ENCODE peak calls at places on chromosome 1, in eight cellular contexts. X, Y, S, D, C, A, R and Q are unnamed samples.

GRCh38 chr1:41327383-41327999 is 33.7 kb upstream of the FOXO6 start:
- DNase-seq in X (no peak), Y (no peak), S (no peak), D (no peak), C (no peak), A (no peak), R (no peak), Q (no peak)

GRCh38 chr1:2109581-2110021 is 59.4 kb downstream of the PRKCZ start:
- DNase-seq in X (no peak), Y (no peak), S (no peak), D (no peak), C (no peak), A (no peak), R (no peak), Q (no peak)

GRCh38 chr1:10507111-10507879 is 32.5 kb downstream of the PEX14 start:
- DNase-seq in X (peak), Y (peak), S (peak), D (no peak), C (peak), A (peak), R (peak), Q (peak)

GRCh38 chr1:45442272-45442671 is 48.7 kb downstream of the TESK2 start:
- DNase-seq in X (peak), Y (no peak), S (peak), D (no peak), C (no peak), A (no peak), R (no peak), Q (peak)

GRCh38 chr1:210428696-210429095 is 100.0 kb downstream of the HHAT start:
- DNase-seq in X (no peak), Y (no peak), S (no peak), D (no peak), C (no peak), A (no peak), R (peak), Q (no peak)

GRCh38 chr1:9293512-9294439 is 1.1 kb downstream of the SPSB1 start:
- DNase-seq in X (peak), Y (no peak), S (peak), D (no peak), C (peak), A (no peak), R (peak), Q (no peak)

GRCh38 chr1:150386546-150387080 is 22.7 kb downstream of the RPRD2 start:
- DNase-seq in X (no peak), Y (no peak), S (no peak), D (no peak), C (no peak), A (no peak), R (no peak), Q (no peak)

GRCh38 chr1:197675475-197676324 is 99.6 kb downstream of the DENND1B start:
- DNase-seq in X (peak), Y (no peak), S (peak), D (no peak), C (peak), A (no peak), R (no peak), Q (peak)

GRCh38 chr1:59394706-59395417 is 98.0 kb downstream of the FGGY start:
- DNase-seq in X (no peak), Y (no peak), S (no peak), D (no peak), C (no peak), A (no peak), R (no peak), Q (no peak)

GRCh38 chr1:182357177-182357576 is 34.4 kb downstream of the GLUL start:
- DNase-seq in X (no peak), Y (no peak), S (no peak), D (no peak), C (no peak), A (no peak), R (no peak), Q (no peak)

GRCh38 chr1:189859385-189859977 is 618.2 kb downstream of the BRINP3 start:
- DNase-seq in X (peak), Y (peak), S (no peak), D (no peak), C (peak), A (no peak), R (no peak), Q (peak)

GRCh38 chr1:184624051-184624450 is 130.6 kb downstream of the EDEM3 start:
- DNase-seq in X (peak), Y (no peak), S (peak), D (no peak), C (no peak), A (no peak), R (no peak), Q (no peak)

GRCh38 chr1:41713557-41714327 is 205.0 kb downstream of the HIVEP3 start:
- DNase-seq in X (peak), Y (no peak), S (peak), D (no peak), C (no peak), A (no peak), R (peak), Q (peak)